ENCODE peak calls at places on chromosomes 16 and 17, in nine cellular contexts. B is H1; G is choroid plexus epithelial cell; L is testis; Y is CD8-positive, alpha-beta T cell; P is IMR-90; I is stomach; O is thoracic aorta; J is endothelial cell. A is an unnamed sample.

GRCh38 chr17:69082696-69083095 is 22.0 kb upstream of the ABCA9 start:
- DNase-seq in B (no peak), G (no peak), L (no peak), Y (no peak), P (no peak), I (no peak), O (no peak), J (no peak), A (no peak)

GRCh38 chr17:16934133-16934795 is 37.7 kb downstream of the TNFRSF13B start:
- DNase-seq in B (no peak), G (no peak), L (no peak), Y (no peak), P (no peak), I (no peak), O (no peak), J (no peak), A (no peak)

GRCh38 chr17:7652659-7653343 is 2.1 kb downstream of the ATP1B2 start:
- DNase-seq in B (no peak), G (no peak), L (no peak), Y (no peak), P (no peak), I (no peak), O (no peak), J (no peak), A (no peak)

GRCh38 chr16:19252904-19253303 is 32.6 kb upstream of the CLEC19A start:
- DNase-seq in B (no peak), G (no peak), L (no peak), Y (no peak), P (no peak), I (no peak), O (no peak), J (no peak), A (no peak)

GRCh38 chr16:67179421-67180080 is 4.2 kb downstream of the MATCAP1 start:
- DNase-seq in B (no peak), G (no peak), L (no peak), Y (no peak), P (no peak), I (no peak), O (no peak), J (no peak), A (no peak)

GRCh38 chr16:70746708-70747424 is 54.1 kb downstream of the VAC14 start:
- DNase-seq in B (no peak), G (peak), L (no peak), Y (no peak), P (peak), I (peak), O (peak), J (no peak), A (peak)

GRCh38 chr16:31404353-31405064 is 11.4 kb downstream of the ITGAD start:
- DNase-seq in B (no peak), G (peak), L (peak), Y (no peak), P (no peak), I (no peak), O (no peak), J (no peak), A (peak)

GRCh38 chr16:86567701-86568571 is 1.3 kb downstream of the FOXC2 start:
- DNase-seq in B (no peak), G (peak), L (no peak), Y (no peak), P (peak), I (no peak), O (no peak), J (peak), A (peak)

GRCh38 chr17:5702951-5703510 is 118.7 kb upstream of the NLRP1 start:
- DNase-seq in B (no peak), G (no peak), L (no peak), Y (no peak), P (no peak), I (no peak), O (no peak), J (no peak), A (no peak)

GRCh38 chr16:88430185-88430523 is 22.9 kb upstream of the ZFPM1 start:
- DNase-seq in B (no peak), G (no peak), L (no peak), Y (peak), P (no peak), I (no peak), O (no peak), J (peak), A (no peak)

GRCh38 chr16:82042144-82042543 is 7.1 kb downstream of the HSD17B2 start:
- DNase-seq in B (no peak), G (no peak), L (no peak), Y (no peak), P (no peak), I (no peak), O (no peak), J (no peak), A (no peak)

GRCh38 chr16:68070249-68070725 is 14.9 kb upstream of the NFATC3 start:
- DNase-seq in B (no peak), G (no peak), L (no peak), Y (no peak), P (no peak), I (no peak), O (no peak), J (no peak), A (no peak)

GRCh38 chr16:89600427-89600826 is 13.0 kb upstream of the DPEP1 start:
- DNase-seq in B (no peak), G (no peak), L (no peak), Y (no peak), P (no peak), I (no peak), O (no peak), J (no peak), A (no peak)

GRCh38 chr17:51997723-51998122 is 160.8 kb downstream of the CA10 start:
- DNase-seq in B (no peak), G (no peak), L (no peak), Y (no peak), P (no peak), I (no peak), O (no peak), J (no peak), A (no peak)

GRCh38 chr17:76700627-76701470 is 9.9 kb downstream of the MXRA7 start:
- DNase-seq in B (no peak), G (peak), L (peak), Y (no peak), P (peak), I (no peak), O (peak), J (no peak), A (no peak)

GRCh38 chr17:76695059-76695892 is 15.5 kb downstream of the MXRA7 start:
- DNase-seq in B (no peak), G (no peak), L (no peak), Y (no peak), P (no peak), I (no peak), O (no peak), J (no peak), A (no peak)

GRCh38 chr17:76700290-76700626 is 10.5 kb downstream of the MXRA7 start:
- DNase-seq in B (no peak), G (no peak), L (no peak), Y (no peak), P (no peak), I (no peak), O (no peak), J (no peak), A (no peak)

GRCh38 chr17:76696763-76697701 is 13.7 kb downstream of the MXRA7 start:
- DNase-seq in B (no peak), G (no peak), L (peak), Y (no peak), P (no peak), I (no peak), O (no peak), J (no peak), A (no peak)

GRCh38 chr17:76697702-76698465 is 12.9 kb downstream of the MXRA7 start:
- DNase-seq in B (no peak), G (no peak), L (peak), Y (no peak), P (peak), I (no peak), O (no peak), J (no peak), A (no peak)
- TF ChIP-seq CTCF in B (no peak), G (no peak), L (no peak), Y (no peak), P (no peak), I (no peak), O (no peak), J (no peak), A (no peak)

GRCh38 chr17:78676415-78677302 is 99.5 kb upstream of the DNAH17 start:
- DNase-seq in B (no peak), G (no peak), L (no peak), Y (no peak), P (no peak), I (no peak), O (no peak), J (no peak), A (no peak)

GRCh38 chr17:78678711-78679110 is 101.5 kb upstream of the DNAH17 start:
- DNase-seq in B (no peak), G (no peak), L (no peak), Y (no peak), P (no peak), I (no peak), O (no peak), J (no peak), A (no peak)

GRCh38 chr17:78675836-78676235 is 98.6 kb upstream of the DNAH17 start:
- DNase-seq in B (no peak), G (no peak), L (no peak), Y (no peak), P (no peak), I (no peak), O (no peak), J (no peak), A (no peak)

GRCh38 chr17:78678220-78678554 is 101.0 kb upstream of the DNAH17 start:
- DNase-seq in B (no peak), G (no peak), L (no peak), Y (no peak), P (no peak), I (no peak), O (no peak), J (no peak), A (no peak)

GRCh38 chr17:78677303-78678219 is 100.4 kb upstream of the DNAH17 start:
- DNase-seq in B (no peak), G (no peak), L (no peak), Y (no peak), P (no peak), I (no peak), O (no peak), J (no peak), A (no peak)
- TF ChIP-seq CTCF in B (no peak), G (no peak), L (no peak), Y (no peak), P (no peak), I (no peak), O (no peak), J (no peak), A (no peak)

GRCh38 chr16:57044931-57045693 is 47.3 kb upstream of the CPNE2 start:
- DNase-seq in B (no peak), G (peak), L (no peak), Y (no peak), P (peak), I (no peak), O (no peak), J (no peak), A (no peak)

GRCh38 chr16:57048095-57048494 is 44.3 kb upstream of the CPNE2 start:
- DNase-seq in B (no peak), G (no peak), L (no peak), Y (no peak), P (no peak), I (no peak), O (no peak), J (no peak), A (no peak)

GRCh38 chr16:57043248-57043647 is 49.1 kb upstream of the CPNE2 start:
- DNase-seq in B (no peak), G (no peak), L (no peak), Y (no peak), P (no peak), I (no peak), O (no peak), J (no peak), A (no peak)

GRCh38 chr16:57042157-57043111 is 49.9 kb upstream of the CPNE2 start:
- DNase-seq in B (no peak), G (peak), L (no peak), Y (peak), P (peak), I (no peak), O (no peak), J (no peak), A (no peak)

DNA sequence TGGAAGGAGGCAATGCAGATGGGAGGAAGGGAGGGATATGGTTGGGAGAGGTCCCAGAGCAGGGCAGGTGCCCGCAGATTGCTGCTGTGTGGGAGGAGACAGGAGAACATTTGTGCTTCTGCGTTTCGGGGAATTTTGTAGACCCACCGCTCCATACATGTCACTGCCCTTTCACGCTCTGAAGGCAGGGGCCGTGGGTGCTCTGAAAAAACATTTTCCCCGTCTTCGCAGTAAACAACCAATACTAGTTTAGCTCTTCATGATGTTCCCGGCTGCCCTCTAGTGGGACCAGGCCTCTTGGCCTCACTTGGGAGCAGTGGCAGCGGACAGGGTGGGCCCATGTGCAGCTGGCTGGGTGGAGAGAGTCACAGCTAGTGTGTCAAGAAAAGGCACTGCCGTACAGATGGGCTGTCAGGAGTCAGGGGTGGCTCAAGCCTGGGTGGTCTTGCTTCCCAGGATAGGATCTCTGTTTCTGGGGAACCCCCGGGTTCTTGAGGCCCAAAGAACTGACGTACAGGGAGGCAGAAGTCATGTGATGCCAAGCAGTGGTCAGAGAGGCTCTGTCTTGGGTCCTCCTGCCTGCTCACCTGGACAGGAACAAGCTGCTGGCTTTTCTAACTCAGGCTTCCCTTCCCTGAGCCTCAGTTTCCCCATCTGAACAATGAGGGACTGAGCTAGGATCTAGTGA is 46.5 kb upstream of the CPNE2 start:
- DNase-seq in B (no peak), G (peak), L (peak), Y (peak), P (peak), I (peak), O (peak), J (peak), A (no peak)
- TF ChIP-seq CTCF in B (peak), G (peak), L (peak), Y (peak), P (peak), I (peak), O (peak), J (no peak), A (no peak)

DNA sequence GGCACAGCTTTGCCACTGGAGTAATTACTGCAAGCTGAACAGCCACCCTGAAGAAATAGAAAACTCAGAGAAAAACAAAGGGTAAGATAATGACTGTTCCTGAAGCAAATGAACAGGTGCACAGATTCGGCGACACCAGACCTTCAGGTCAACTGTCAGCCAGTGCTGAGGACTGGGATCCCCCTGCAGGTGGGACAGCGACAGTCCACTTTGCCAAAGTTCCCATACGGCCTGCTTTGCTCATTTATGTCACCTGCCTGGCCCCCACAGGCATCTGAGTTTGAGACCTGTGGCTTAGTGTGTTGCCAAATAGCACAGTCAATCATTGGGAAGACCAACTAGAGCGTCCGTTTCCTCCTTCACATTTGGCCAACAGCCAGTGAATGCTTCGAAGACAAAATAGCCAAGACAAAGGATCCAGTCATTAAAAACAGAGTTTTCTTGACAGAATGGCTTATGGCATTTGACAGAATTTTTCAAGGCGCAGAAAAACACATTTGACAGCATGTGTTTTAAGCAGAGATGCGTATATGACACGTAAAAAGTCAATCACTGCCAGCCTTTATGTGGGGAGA is 113.8 kb downstream of the ABCC12 start:
- DNase-seq in B (no peak), G (no peak), L (peak), Y (no peak), P (no peak), I (no peak), O (no peak), J (peak), A (peak)
- TF ChIP-seq CTCF in B (peak), G (no peak), L (no peak), Y (no peak), P (no peak), I (no peak), O (no peak), J (peak), A (no peak)

A was measured in Calu3.